ENCODE peak calls at places on chromosome 6, in five cellular contexts. J is hepatocyte, X is SK-N-SH, Y is PC-3, K is MM.1S. Z is an unnamed sample.

GRCh38 chr6:70166088-70166958 is 136.6 kb downstream of the COL9A1 start:
- DNase-seq in J (peak), X (no peak), Y (peak), K (peak), Z (peak)

GRCh38 chr6:166494757-166495486 is 91.6 kb downstream of the RAMACL start:
- DNase-seq in J (no peak), X (no peak), Y (no peak), K (no peak), Z (no peak)

GRCh38 chr6:110689275-110689935 is 125.9 kb downstream of the CDK19 start:
- DNase-seq in J (no peak), X (no peak), Y (peak), K (no peak), Z (no peak)

GRCh38 chr6:292506-293184 is 358 bp downstream of the DUSP22 start:
- DNase-seq in J (peak), X (no peak), Y (peak), K (peak), Z (no peak)

GRCh38 chr6:33694401-33694931 is 17.0 kb downstream of the UQCC2 start:
- DNase-seq in J (peak), X (peak), Y (peak), K (no peak), Z (no peak)

GRCh38 chr6:92329416-92329815 is 1089.9 kb downstream of the EPHA7 start:
- DNase-seq in J (no peak), X (no peak), Y (no peak), K (no peak), Z (no peak)

GRCh38 chr6:70668499-70668812 is 773 bp downstream of the SMAP1 start:
- DNase-seq in J (no peak), X (no peak), Y (peak), K (no peak), Z (peak)

GRCh38 chr6:3861424-3861823 is 12.3 kb downstream of the FAM50B start:
- DNase-seq in J (no peak), X (no peak), Y (no peak), K (no peak), Z (no peak)

GRCh38 chr6:107491059-107491609 is 1.2 kb downstream of the SOBP start:
- DNase-seq in J (peak), X (peak), Y (no peak), K (no peak), Z (no peak)

GRCh38 chr6:48564036-48564820 is 453.2 kb upstream of the PTCHD4 start:
- DNase-seq in J (no peak), X (no peak), Y (no peak), K (no peak), Z (no peak)

GRCh38 chr6:126716826-126717514 is 377.1 kb downstream of the CENPW start:
- DNase-seq in J (no peak), X (no peak), Y (peak), K (no peak), Z (peak)

DNA sequence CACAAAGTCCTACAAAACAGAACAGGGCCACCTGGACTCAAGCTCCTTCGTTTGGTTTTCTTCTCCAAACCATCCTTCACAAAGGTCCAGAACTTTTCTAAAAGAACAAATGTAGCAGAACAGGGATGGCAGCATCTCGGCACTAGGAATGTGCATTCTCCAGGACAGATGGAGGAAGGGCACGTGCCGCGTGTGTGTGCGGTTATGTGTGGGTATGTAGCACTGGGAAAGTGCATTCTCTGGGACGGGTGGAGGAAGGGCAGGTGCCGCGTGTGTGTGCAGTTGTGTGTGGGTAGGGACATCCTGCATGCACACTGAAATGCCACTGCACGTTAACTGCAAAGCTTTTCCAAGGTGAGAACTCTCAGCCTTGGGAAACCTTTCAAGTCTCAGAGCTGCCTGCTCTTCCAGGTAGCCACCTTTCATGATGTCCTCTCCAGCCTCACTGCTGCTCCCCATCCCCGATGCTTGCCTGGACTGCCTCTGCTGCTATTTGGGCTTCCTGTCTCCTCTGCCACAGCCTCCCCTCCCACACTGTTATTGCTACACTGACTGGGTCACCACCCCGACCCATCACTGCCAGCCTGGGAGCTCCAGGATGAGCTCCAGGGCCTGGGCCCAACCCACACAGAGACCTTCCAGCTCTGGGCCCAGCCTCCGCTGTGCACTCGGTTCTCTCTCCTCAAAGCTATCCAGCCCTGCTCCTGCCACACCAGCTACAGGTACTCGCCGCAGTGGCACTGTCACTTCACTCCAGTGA is 47.6 kb downstream of the EZR start:
- DNase-seq in J (no peak), X (no peak), Y (no peak), K (no peak), Z (no peak)
- TF ChIP-seq EZH2phosphoT487 in J (no peak), X (no peak), Y (no peak), K (no peak), Z (no peak)

DNA sequence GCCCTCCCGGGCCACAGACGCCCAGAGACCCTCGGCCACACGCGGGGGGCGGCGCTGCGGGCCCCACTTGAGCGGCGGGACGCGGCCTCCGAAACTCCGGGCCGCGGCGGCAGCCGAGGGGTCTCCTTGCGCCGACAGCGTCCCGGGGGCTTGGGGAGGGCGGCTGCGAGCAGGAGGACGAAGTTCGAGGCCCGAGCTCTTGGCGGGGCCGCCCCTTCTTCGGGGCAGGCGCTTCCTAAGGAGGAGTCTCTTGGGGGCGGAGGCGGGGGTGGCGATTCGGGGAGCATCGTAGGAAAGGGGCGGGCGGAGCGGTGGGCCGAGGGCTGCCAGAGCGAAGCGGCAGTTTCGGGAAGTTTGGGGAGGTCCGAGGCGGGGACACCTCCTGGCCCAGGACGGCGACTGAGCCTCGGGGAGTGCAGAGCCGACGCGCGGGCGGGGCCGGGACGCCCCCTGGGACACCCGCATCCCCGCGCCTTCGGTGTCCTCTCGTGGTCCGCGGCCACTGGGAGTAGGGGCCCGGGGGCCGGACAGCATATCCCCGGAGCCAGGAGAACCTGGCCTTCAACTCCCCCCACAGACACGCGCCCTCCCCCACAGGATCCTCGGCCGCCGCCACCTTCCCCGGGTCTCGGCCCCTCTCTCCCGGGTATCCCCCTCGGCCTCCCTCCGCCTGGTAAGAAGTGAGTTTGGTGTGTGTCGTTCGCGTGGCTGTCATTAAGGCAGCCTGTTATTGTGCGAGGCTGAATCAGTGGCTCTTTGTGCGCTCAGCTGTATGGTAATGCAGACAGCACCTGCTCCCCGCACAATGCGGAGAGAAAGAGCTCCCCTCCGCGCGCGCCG is 613 bp upstream of the DLL1 start:
- DNase-seq in J (peak), X (peak), Y (peak), K (no peak), Z (no peak)
- TF ChIP-seq EZH2phosphoT487 in J (no peak), X (no peak), Y (no peak), K (no peak), Z (no peak)

GRCh38 chr6:169832247-169832948 is 81.0 kb downstream of the ERMARD start:
- DNase-seq in J (no peak), X (no peak), Y (peak), K (no peak), Z (no peak)
- TF ChIP-seq EZH2phosphoT487 in J (no peak), X (no peak), Y (no peak), K (no peak), Z (no peak)

GRCh38 chr6:119196732-119197131 is 118.3 kb upstream of the FAM184A start:
- DNase-seq in J (no peak), X (peak), Y (no peak), K (no peak), Z (no peak)
- TF ChIP-seq EZH2phosphoT487 in J (no peak), X (no peak), Y (no peak), K (no peak), Z (no peak)

DNA sequence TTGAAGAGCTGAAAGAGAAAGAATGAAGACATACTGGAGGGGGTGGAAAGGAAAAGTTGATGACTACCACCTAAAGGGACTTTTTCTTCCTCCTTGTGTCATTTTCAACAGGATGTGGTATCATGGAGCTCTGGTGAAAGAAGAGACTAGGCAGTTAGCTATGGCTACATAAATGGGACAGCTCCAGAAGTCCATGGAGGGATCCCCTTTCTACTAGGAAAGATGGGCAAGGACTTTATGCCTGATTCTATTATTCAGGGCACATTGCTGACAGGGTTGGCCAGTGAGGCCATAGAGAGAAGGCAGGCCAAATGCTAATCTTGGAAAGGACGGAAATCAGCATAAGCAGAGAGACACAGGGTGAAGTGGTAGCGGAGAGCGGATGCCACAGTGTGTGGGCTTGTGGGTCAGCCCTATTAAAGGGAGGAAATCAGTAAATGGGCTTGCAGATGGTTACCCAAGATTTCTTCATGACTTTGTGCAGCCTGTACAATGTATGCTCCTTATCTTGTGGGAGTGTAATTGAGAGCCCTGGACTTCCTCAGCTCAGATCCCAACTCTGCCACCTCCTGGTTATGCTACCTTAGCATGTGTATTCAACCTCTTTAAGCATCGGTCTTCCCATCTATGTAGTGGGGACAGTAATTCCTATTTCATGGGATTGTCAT is 77.4 kb upstream of the TMEM170B start:
- DNase-seq in J (no peak), X (no peak), Y (peak), K (peak), Z (no peak)
- TF ChIP-seq EZH2phosphoT487 in J (no peak), X (no peak), Y (no peak), K (no peak), Z (no peak)

GRCh38 chr6:98957440-98957839 is 9.7 kb upstream of the FBXL4 start:
- DNase-seq in J (peak), X (no peak), Y (peak), K (no peak), Z (peak)
- TF ChIP-seq EZH2phosphoT487 in J (no peak), X (no peak), Y (no peak), K (no peak), Z (no peak)

DNA sequence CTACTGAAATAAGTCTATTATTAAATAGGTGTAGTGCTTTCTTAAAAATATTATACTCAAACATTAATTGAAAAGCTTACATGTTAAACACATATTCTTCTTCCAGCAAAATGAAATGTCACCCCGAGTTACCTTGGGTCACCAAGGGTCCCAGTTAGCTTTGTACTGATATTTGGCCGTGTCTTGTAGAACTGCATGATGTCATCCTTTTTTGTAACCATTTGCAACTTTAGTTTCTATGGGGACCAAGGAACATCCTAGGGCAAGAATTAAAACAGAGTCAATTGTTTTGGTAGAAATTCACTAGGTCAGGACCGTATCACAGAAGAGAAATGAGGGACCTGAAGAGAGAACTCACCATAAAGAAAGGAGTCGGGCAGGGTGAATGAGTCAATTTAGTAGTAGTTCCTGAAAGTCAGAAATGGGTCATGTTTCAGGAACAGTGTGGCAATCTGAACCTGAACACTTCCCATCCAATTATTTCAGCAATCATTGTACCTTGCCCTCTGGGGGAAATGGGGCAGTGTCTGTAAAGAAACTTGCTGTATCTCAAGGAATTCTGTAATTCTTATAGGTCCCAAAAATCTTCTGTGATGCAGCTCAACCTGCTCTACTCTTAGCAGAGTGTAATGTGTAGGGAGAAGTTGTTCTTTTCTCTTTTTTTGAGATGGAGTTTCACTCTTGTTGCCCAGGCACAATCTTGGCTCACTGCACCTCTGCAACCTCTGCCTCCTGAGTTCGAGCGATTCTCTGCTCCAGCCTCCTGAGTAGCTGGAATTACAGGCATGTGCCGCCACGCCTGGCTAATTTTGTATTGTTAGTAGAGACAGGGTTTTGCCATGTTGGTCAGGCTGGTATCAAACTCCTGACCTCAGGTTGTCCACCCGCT is 5.4 kb upstream of the AKAP7 start:
- DNase-seq in J (no peak), X (no peak), Y (peak), K (no peak), Z (no peak)
- TF ChIP-seq EZH2phosphoT487 in J (no peak), X (no peak), Y (no peak), K (no peak), Z (no peak)

GRCh38 chr6:151564654-151565053 is 70.8 kb downstream of the CCDC170 start:
- DNase-seq in J (no peak), X (no peak), Y (no peak), K (no peak), Z (no peak)

GRCh38 chr6:151561238-151561637 is 67.4 kb downstream of the CCDC170 start:
- DNase-seq in J (no peak), X (no peak), Y (no peak), K (no peak), Z (no peak)

GRCh38 chr6:151566557-151566956 is 72.7 kb downstream of the CCDC170 start:
- DNase-seq in J (no peak), X (no peak), Y (no peak), K (no peak), Z (no peak)

DNA sequence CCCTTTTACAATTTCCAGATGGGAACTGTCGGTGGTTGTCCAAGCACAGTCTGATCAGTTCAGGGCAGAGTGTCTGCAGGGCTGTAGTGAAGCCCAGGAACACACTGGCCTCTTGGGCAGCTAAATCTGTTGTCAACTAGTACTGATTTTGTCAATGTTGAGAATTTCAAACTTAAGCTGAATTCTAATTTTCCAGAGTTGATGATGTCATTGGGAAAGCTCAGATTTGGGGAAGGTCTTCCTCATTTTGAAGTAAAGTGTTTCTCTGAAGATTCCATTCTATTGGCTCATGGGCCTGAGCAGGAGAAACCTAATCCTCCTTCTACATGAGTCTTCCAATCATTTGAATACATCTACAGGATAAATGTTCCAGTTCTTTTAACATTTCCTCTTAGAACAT is 72.1 kb downstream of the CCDC170 start:
- DNase-seq in J (no peak), X (no peak), Y (no peak), K (no peak), Z (no peak)
- TF ChIP-seq EZH2phosphoT487 in J (no peak), X (no peak), Y (no peak), K (no peak), Z (no peak)

DNA sequence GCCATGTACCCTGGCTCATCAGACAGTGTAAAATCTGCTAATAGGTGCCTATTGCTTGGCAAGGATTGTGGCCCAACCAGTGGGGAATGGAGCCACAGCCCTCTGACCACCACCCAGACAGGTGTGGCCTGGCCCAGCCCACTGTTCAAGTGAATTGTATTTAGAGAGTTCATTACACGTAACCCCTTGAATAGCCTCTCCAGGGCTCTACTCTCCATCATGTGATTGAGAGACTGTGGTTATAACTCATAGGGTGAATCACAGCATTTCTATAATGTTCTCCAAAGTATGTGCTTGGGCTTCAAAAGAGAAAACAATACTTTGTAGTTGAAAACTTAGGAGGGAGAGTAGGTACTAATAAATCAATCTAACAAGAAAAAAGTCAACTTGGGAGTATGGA is 38.4 kb downstream of the ALDH8A1 start:
- DNase-seq in J (no peak), X (no peak), Y (peak), K (no peak), Z (no peak)
- TF ChIP-seq EZH2phosphoT487 in J (no peak), X (no peak), Y (no peak), K (no peak), Z (no peak)

GRCh38 chr6:122207794-122208193 is 191.7 kb upstream of the HSF2 start:
- DNase-seq in J (no peak), X (no peak), Y (no peak), K (no peak), Z (no peak)

GRCh38 chr6:122200441-122200840 is 199.0 kb upstream of the HSF2 start:
- DNase-seq in J (no peak), X (no peak), Y (no peak), K (no peak), Z (no peak)

GRCh38 chr6:122198922-122199321 is 200.5 kb upstream of the HSF2 start:
- DNase-seq in J (no peak), X (no peak), Y (no peak), K (no peak), Z (no peak)

GRCh38 chr6:122207061-122207460 is 192.4 kb upstream of the HSF2 start:
- DNase-seq in J (no peak), X (no peak), Y (no peak), K (no peak), Z (no peak)

GRCh38 chr6:122202576-122203137 is 196.8 kb upstream of the HSF2 start:
- DNase-seq in J (no peak), X (no peak), Y (no peak), K (no peak), Z (no peak)
- TF ChIP-seq EZH2phosphoT487 in J (no peak), X (no peak), Y (no peak), K (no peak), Z (no peak)

Z was measured in HCT116.